ENCODE peak calls at places on chromosomes 16 and 17, in four cellular contexts. D is WTC11; V is hippocampal formation; M is stimulated activated CD4-positive, alpha-beta T cell treated with anti-CD3 and anti-CD28 coated beads, Interleukin-12 subunit alpha, Interleukin-12 subunit beta, amount 100 ng/mL, for 48 hours. A is an unnamed sample.

GRCh38 chr16:11084484-11085024 is 140.2 kb downstream of the CLEC16A start:
- DNase-seq in D (no peak), V (no peak), M (no peak), A (no peak)

GRCh38 chr17:11948791-11949190 is 48.5 kb downstream of the ZNF18 start:
- DNase-seq in D (no peak), V (no peak), M (no peak), A (no peak)

GRCh38 chr17:44599298-44600175 is 42.3 kb downstream of the FZD2 start:
- DNase-seq in D (no peak), V (no peak), M (no peak), A (peak)

GRCh38 chr17:57534863-57535651 is 210.0 kb downstream of the CCDC182 start:
- DNase-seq in D (no peak), V (no peak), M (no peak), A (no peak)

GRCh38 chr16:50585331-50585776 is 37.2 kb downstream of the NKD1 start:
- DNase-seq in D (no peak), V (no peak), M (no peak), A (no peak)

GRCh38 chr17:72237223-72237622 is 116.4 kb downstream of the SOX9 start:
- DNase-seq in D (peak), V (no peak), M (no peak), A (no peak)

GRCh38 chr16:70252355-70252988 is 732 bp upstream of the EXOSC6 start:
- DNase-seq in D (peak), V (no peak), M (peak), A (peak)

GRCh38 chr17:76791053-76791980 is 53.4 kb downstream of the MFSD11 start:
- DNase-seq in D (no peak), V (peak), M (peak), A (no peak)

GRCh38 chr16:920722-921121 is 50.1 kb downstream of the LMF1 start:
- DNase-seq in D (no peak), V (peak), M (no peak), A (peak)

GRCh38 chr16:83068686-83069085 is 441.9 kb downstream of the CDH13 start:
- DNase-seq in D (no peak), V (no peak), M (no peak), A (no peak)

GRCh38 chr16:68242926-68243858 is 2.0 kb upstream of the PLA2G15 start:
- DNase-seq in D (no peak), V (no peak), M (no peak), A (no peak)

GRCh38 chr16:55021595-55022475 is 91.2 kb downstream of the IRX5 start:
- DNase-seq in D (peak), V (no peak), M (no peak), A (peak)

GRCh38 chr16:73152731-73153130 is 104.8 kb upstream of the ZFHX3 start:
- DNase-seq in D (peak), V (no peak), M (no peak), A (peak)

GRCh38 chr17:50642722-50643656 is 8.3 kb downstream of the ABCC3 start:
- DNase-seq in D (no peak), V (no peak), M (no peak), A (no peak)

GRCh38 chr16:7765079-7765550 is 432.5 kb downstream of the RBFOX1 start:
- DNase-seq in D (no peak), V (no peak), M (no peak), A (no peak)

GRCh38 chr17:76677406-76677805 is 33.4 kb downstream of the MXRA7 start:
- DNase-seq in D (no peak), V (no peak), M (no peak), A (no peak)

GRCh38 chr17:1490643-1491405 is 1.7 kb downstream of the MYO1C start:
- DNase-seq in D (peak), V (no peak), M (peak), A (peak)

GRCh38 chr16:53754938-53755910 is 51.3 kb downstream of the FTO start:
- DNase-seq in D (no peak), V (no peak), M (no peak), A (no peak)

GRCh38 chr16:86387461-86388440 is 122.6 kb upstream of the FOXF1 start:
- DNase-seq in D (no peak), V (no peak), M (no peak), A (no peak)

GRCh38 chr16:81409016-81409556 is 35.5 kb upstream of the CMIP start:
- DNase-seq in D (no peak), V (no peak), M (no peak), A (no peak)

GRCh38 chr17:76912585-76912984 is 44.4 kb downstream of the MGAT5B start:
- DNase-seq in D (no peak), V (no peak), M (no peak), A (no peak)

GRCh38 chr16:1469693-1470201 is 5.1 kb downstream of the CLCN7 start:
- DNase-seq in D (no peak), V (no peak), M (no peak), A (no peak)

GRCh38 chr17:49217651-49218413 is 7.3 kb downstream of the ABI3 start:
- DNase-seq in D (no peak), V (no peak), M (no peak), A (no peak)

GRCh38 chr17:10197721-10198508 is 491 bp downstream of the GAS7 start:
- DNase-seq in D (peak), V (no peak), M (no peak), A (peak)

A was measured in neural progenitor cell.